ENCODE peak calls at places on chromosomes 7 and 10, in ten cellular contexts. R is IMR-90, Y is bronchial epithelial cell, U is stomach, I is cardiac muscle cell, G is cardiac fibroblast, M is neural progenitor cell, C is heart left ventricle, N is sigmoid colon, P is K562. J is an unnamed sample.

GRCh38 chr10:26438534-26439269 is 561 bp downstream of the APBB1IP start:
- DNase-seq in R (no peak), Y (no peak), U (no peak), I (peak), G (no peak), M (peak), C (peak), N (peak), P (no peak), J (no peak)

GRCh38 chr7:33449847-33450246 is 320.5 kb downstream of the BBS9 start:
- DNase-seq in R (no peak), Y (no peak), U (no peak), I (no peak), G (no peak), M (no peak), C (no peak), N (no peak), P (no peak), J (no peak)

GRCh38 chr7:110541962-110542361 is 549.0 kb upstream of the LRRN3 start:
- DNase-seq in R (peak), Y (peak), U (no peak), I (no peak), G (no peak), M (no peak), C (no peak), N (no peak), P (no peak), J (no peak)

GRCh38 chr10:7251696-7252465 is 159.0 kb downstream of the SFMBT2 start:
- DNase-seq in R (no peak), Y (no peak), U (no peak), I (no peak), G (no peak), M (no peak), C (peak), N (no peak), P (peak), J (no peak)

GRCh38 chr10:14134275-14134674 is 196.4 kb downstream of the FRMD4A start:
- DNase-seq in R (no peak), Y (no peak), U (no peak), I (no peak), G (no peak), M (no peak), C (no peak), N (no peak), P (no peak), J (no peak)

GRCh38 chr10:114044251-114045070 is 795 bp downstream of the ADRB1 start:
- DNase-seq in R (no peak), Y (no peak), U (no peak), I (no peak), G (no peak), M (peak), C (no peak), N (no peak), P (no peak), J (no peak)

GRCh38 chr10:13634207-13634606 is 47.4 kb downstream of the PRPF18 start:
- DNase-seq in R (no peak), Y (no peak), U (no peak), I (peak), G (peak), M (no peak), C (no peak), N (no peak), P (no peak), J (peak)

GRCh38 chr10:102654969-102655368 is 10.7 kb downstream of the TRIM8 start:
- DNase-seq in R (no peak), Y (no peak), U (no peak), I (no peak), G (no peak), M (no peak), C (no peak), N (no peak), P (no peak), J (no peak)

GRCh38 chr10:86699125-86699524 is 30.8 kb downstream of the LDB3 start:
- DNase-seq in R (no peak), Y (no peak), U (no peak), I (no peak), G (no peak), M (no peak), C (no peak), N (no peak), P (no peak), J (no peak)

GRCh38 chr7:50812847-50813475 is 30.3 kb upstream of the GRB10 start:
- DNase-seq in R (peak), Y (peak), U (peak), I (peak), G (peak), M (no peak), C (peak), N (peak), P (peak), J (peak)

GRCh38 chr7:96311967-96312366 is 9.9 kb downstream of the SLC25A13 start:
- DNase-seq in R (peak), Y (peak), U (peak), I (peak), G (peak), M (no peak), C (peak), N (peak), P (no peak), J (peak)

GRCh38 chr7:135258585-135258984 is 24.9 kb downstream of the STRA8 start:
- DNase-seq in R (no peak), Y (no peak), U (no peak), I (no peak), G (no peak), M (no peak), C (no peak), N (no peak), P (no peak), J (no peak)

GRCh38 chr10:21724020-21724589 is 190.1 kb downstream of the MLLT10 start:
- DNase-seq in R (peak), Y (no peak), U (no peak), I (peak), G (peak), M (no peak), C (no peak), N (no peak), P (no peak), J (peak)

GRCh38 chr10:18000601-18001000 is 48.9 kb downstream of the SLC39A12 start:
- DNase-seq in R (peak), Y (no peak), U (no peak), I (no peak), G (no peak), M (no peak), C (no peak), N (no peak), P (no peak), J (no peak)

GRCh38 chr10:79937256-79937635 is 11.7 kb downstream of the SFTPD start:
- DNase-seq in R (no peak), Y (no peak), U (no peak), I (no peak), G (no peak), M (no peak), C (no peak), N (no peak), P (no peak), J (no peak)

GRCh38 chr7:138167222-138167621 is 91.0 kb downstream of the AKR1D1 start:
- DNase-seq in R (no peak), Y (no peak), U (no peak), I (peak), G (peak), M (no peak), C (no peak), N (no peak), P (no peak), J (no peak)

GRCh38 chr10:131760416-131761166 is 140.2 kb upstream of the PPP2R2D start:
- DNase-seq in R (no peak), Y (no peak), U (no peak), I (no peak), G (no peak), M (peak), C (no peak), N (no peak), P (no peak), J (no peak)

GRCh38 chr7:77254429-77254828 is 54.8 kb upstream of the FGL2 start:
- DNase-seq in R (peak), Y (no peak), U (no peak), I (no peak), G (no peak), M (no peak), C (no peak), N (no peak), P (no peak), J (peak)

GRCh38 chr7:155341463-155341983 is 43.8 kb downstream of the INSIG1 start:
- DNase-seq in R (no peak), Y (no peak), U (no peak), I (no peak), G (no peak), M (no peak), C (no peak), N (no peak), P (no peak), J (no peak)

GRCh38 chr7:28685660-28686417 is 272.3 kb downstream of the TRIL start:
- DNase-seq in R (peak), Y (peak), U (peak), I (peak), G (peak), M (peak), C (peak), N (peak), P (peak), J (peak)

GRCh38 chr7:2245883-2246679 is 4.1 kb downstream of the NUDT1 start:
- DNase-seq in R (no peak), Y (no peak), U (peak), I (peak), G (peak), M (no peak), C (no peak), N (no peak), P (no peak), J (no peak)

DNA sequence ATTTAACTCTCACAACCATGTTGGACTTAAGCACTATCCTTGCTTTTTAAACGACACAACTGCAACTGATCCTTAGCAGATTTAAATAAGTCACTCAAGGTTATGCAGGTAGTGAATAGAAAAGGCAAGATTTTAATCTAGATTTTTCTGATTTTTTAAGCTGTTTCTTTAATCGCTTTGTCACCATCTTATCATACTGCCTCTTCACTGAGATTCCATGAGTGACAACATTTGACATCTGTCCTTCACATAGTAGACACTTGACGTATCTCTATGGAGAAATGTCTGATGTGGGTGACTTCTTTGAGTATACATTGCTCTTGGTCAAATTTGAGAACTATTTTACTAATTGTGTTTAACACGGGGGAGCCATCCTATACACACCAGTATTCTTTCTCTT is 839.7 kb downstream of the GATA3 start:
- DNase-seq in R (no peak), Y (no peak), U (no peak), I (no peak), G (no peak), M (no peak), C (no peak), N (no peak), P (no peak), J (no peak)
- TF ChIP-seq CTCF in R (no peak), Y (no peak), U (no peak), I (no peak), G (no peak), M (no peak), C (no peak), N (no peak), P (no peak), J (no peak)

GRCh38 chr7:158375034-158375433 is 212.6 kb downstream of the PTPRN2 start:
- DNase-seq in R (no peak), Y (peak), U (no peak), I (no peak), G (no peak), M (no peak), C (no peak), N (peak), P (no peak), J (no peak)

GRCh38 chr7:158373761-158374545 is 213.7 kb downstream of the PTPRN2 start:
- DNase-seq in R (no peak), Y (no peak), U (no peak), I (no peak), G (no peak), M (no peak), C (no peak), N (peak), P (no peak), J (no peak)

GRCh38 chr7:158371856-158372255 is 215.8 kb downstream of the PTPRN2 start:
- DNase-seq in R (no peak), Y (no peak), U (no peak), I (no peak), G (no peak), M (no peak), C (no peak), N (peak), P (no peak), J (no peak)

GRCh38 chr7:158374586-158374985 is 213.0 kb downstream of the PTPRN2 start:
- DNase-seq in R (no peak), Y (peak), U (no peak), I (peak), G (no peak), M (no peak), C (no peak), N (no peak), P (no peak), J (no peak)

GRCh38 chr7:158372400-158373302 is 215.0 kb downstream of the PTPRN2 start:
- DNase-seq in R (no peak), Y (no peak), U (no peak), I (no peak), G (no peak), M (no peak), C (no peak), N (no peak), P (no peak), J (no peak)
- H3K4me3 ChIP-seq in R (no peak), Y (no peak), U (no peak), I (no peak), G (no peak), M (no peak), C (no peak), N (no peak), P (no peak), J (no peak)

DNA sequence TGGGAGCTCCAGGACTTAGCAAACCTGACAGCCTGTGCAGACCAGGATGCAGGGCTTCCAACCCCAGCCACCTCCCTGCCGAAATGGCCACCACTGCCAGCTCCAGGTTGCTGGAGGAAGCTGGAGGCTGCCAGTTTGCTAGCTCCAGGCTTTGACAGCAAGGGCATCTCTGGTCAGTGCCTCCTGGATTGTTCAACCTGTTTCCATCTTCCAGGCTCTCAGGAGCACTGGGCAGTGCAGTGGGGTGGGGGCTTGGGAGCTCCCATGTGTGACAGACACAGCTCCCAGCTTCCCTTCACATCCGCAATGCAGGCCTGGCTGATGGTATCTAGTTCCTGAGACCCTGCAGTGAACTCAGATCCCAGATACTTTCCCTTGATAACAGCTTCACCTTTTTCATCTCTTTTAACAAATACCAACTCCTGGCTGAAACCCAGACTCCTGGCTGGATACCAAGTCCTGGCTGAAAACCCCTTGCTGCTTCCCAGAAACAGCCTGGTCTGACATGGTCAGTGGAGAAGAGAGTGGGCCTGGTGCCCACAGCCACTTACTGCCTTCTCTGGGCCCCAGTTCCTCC is 20.8 kb upstream of the RET start:
- DNase-seq in R (no peak), Y (no peak), U (no peak), I (no peak), G (no peak), M (no peak), C (no peak), N (peak), P (no peak), J (no peak)
- TF ChIP-seq CTCF in R (no peak), Y (no peak), U (no peak), I (no peak), G (no peak), M (no peak), C (no peak), N (no peak), P (no peak), J (no peak)

GRCh38 chr10:100020161-100020882 is 10.6 kb upstream of the DNMBP start:
- DNase-seq in R (no peak), Y (no peak), U (no peak), I (no peak), G (no peak), M (no peak), C (no peak), N (no peak), P (no peak), J (no peak)
- H3K4me3 ChIP-seq in R (no peak), Y (no peak), U (no peak), I (no peak), G (no peak), M (no peak), C (no peak), N (no peak), P (no peak), J (no peak)

DNA sequence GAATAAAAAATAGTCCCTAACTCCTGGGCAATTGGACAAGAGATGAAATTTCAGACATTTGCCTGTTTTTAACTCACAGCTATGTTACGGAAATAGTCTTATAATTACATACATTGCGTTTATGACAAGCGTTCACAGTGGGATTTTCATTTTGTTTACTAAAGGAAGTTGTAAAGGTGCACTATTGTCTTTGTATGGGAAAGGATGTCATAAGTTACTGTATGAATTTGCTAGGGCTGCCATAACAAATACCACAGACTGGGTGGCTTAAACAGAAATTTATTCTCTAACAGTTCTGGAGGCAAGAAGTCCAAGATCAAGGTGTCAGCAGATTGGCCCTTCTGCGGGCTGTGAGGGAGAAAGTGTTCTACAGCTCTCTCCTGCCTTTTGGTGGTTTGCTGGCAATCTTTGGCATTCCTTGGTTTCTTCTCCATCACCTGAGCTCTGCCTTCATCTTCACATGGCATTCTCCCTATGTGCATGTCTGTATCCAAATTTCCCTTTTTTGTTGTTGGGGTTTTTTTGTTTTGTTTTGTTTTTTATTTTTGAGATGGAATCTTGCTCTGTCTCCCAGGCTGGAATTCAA is 5.6 kb downstream of the NFE2L3 start:
- DNase-seq in R (no peak), Y (no peak), U (no peak), I (no peak), G (no peak), M (no peak), C (no peak), N (no peak), P (no peak), J (no peak)
- TF ChIP-seq CTCF in R (no peak), Y (no peak), U (no peak), I (no peak), G (no peak), M (no peak), C (no peak), N (no peak), P (no peak), J (no peak)

DNA sequence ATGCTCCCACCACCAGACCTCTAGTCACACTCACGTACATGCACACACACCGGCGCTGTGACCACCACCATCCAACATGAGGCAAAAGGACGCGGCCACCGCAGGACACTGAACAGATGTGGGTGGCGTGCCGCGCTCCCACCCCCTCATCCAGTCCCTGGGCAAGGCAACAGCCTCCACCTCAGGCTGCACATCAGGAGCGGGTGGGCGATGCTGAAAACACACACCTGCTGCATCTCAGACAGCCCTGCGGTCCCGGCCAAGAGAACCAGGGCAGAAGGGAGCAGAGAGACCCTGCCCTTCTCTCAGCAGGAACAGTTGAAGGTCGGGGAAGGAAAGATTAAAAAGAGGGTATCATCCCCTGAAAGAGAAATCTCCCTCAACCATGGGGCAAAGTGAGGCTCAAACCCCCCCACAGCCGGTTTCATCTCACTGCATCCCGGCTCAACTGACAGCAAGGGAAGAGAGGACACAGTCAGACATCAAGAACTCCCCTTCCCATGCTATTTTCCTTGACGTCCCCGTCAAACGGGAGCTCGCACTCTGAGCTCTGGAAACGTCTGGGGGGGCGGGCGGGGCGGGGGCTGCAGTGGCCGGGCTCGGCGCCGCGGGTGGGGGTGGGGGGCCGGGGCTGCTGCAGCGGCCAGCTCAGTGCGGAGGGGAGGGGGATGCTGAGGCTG is 1.1 kb downstream of the CAMK2G start:
- DNase-seq in R (no peak), Y (no peak), U (no peak), I (no peak), G (no peak), M (peak), C (no peak), N (no peak), P (no peak), J (no peak)
- H3K4me3 ChIP-seq in R (peak), Y (peak), U (peak), I (peak), G (peak), M (peak), C (peak), N (peak), P (peak), J (peak)

GRCh38 chr10:88114368-88114767 is 250.9 kb downstream of the PTEN start:
- DNase-seq in R (peak), Y (peak), U (peak), I (peak), G (peak), M (peak), C (peak), N (no peak), P (peak), J (peak)
- TF ChIP-seq CTCF in R (peak), Y (peak), U (no peak), I (peak), G (peak), M (peak), C (peak), N (peak), P (peak), J (peak)

GRCh38 chr7:75915416-75916156 is 631 bp downstream of the POR start:
- DNase-seq in R (peak), Y (no peak), U (peak), I (peak), G (peak), M (peak), C (peak), N (peak), P (peak), J (peak)
- H3K4me3 ChIP-seq in R (peak), Y (peak), U (peak), I (peak), G (peak), M (peak), C (peak), N (peak), P (peak), J (peak)

DNA sequence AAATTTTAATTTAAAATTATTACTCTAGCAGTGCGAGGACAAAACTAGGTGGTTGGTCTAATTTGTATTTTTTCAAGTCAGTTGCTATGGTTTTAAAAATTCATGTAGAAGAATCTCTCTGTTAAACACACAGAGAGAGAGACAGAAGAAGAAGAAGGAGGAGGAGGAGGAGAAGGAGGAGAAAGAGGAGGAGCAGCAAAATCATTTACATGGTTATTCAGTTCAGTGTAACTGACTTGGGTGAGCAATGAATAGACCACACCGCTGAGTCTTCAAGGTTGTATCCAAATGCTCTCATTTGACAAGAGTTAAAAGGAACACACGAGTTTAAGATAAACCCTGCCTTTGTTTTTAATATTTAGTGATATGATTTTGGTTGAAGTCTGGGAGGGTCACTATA is 131.1 kb downstream of the PDE1C start:
- DNase-seq in R (no peak), Y (no peak), U (no peak), I (no peak), G (no peak), M (no peak), C (no peak), N (no peak), P (no peak), J (no peak)
- TF ChIP-seq CTCF in R (no peak), Y (no peak), U (no peak), I (no peak), G (no peak), M (no peak), C (no peak), N (no peak), P (no peak), J (no peak)